ENCODE peak calls at places on chromosomes 16 and 17, in eight cellular contexts. L is CD4-positive, alpha-beta memory T cell; J is cardiac muscle cell; C is body of pancreas; B is tibial artery; A is trophoblast cell; Q is aorta; I is right cardiac atrium. D is an unnamed sample. For H3K9me3, the result is how much of the 10 kb centered on the place peaks cover.

GRCh38 chr17:2697611-2698162 is 13.9 kb downstream of the CLUH start:
- DNase-seq in L (no peak), J (no peak), C (no peak), B (peak), A (no peak), Q (peak), I (peak), D (no peak)

GRCh38 chr17:76147211-76148014 is 6.4 kb upstream of the FOXJ1 start:
- DNase-seq in L (no peak), J (peak), C (no peak), B (no peak), A (no peak), Q (no peak), I (no peak), D (no peak)

GRCh38 chr16:10871157-10871991 is 5.6 kb upstream of the CIITA start:
- DNase-seq in L (no peak), J (peak), C (peak), B (peak), A (peak), Q (peak), I (peak), D (no peak)

GRCh38 chr17:32275060-32276042 is 9.7 kb downstream of the RHBDL3 start:
- DNase-seq in L (no peak), J (peak), C (no peak), B (peak), A (peak), Q (peak), I (no peak), D (no peak)

GRCh38 chr16:85621698-85622433 is 8.7 kb downstream of the GSE1 start:
- DNase-seq in L (no peak), J (no peak), C (peak), B (no peak), A (peak), Q (no peak), I (no peak), D (no peak)

GRCh38 chr16:66026211-66026610 is 340.3 kb upstream of the CDH5 start:
- DNase-seq in L (no peak), J (peak), C (no peak), B (no peak), A (no peak), Q (no peak), I (no peak), D (no peak)

GRCh38 chr17:44921122-44921882 is 6.0 kb upstream of the GFAP start:
- DNase-seq in L (no peak), J (no peak), C (no peak), B (peak), A (no peak), Q (no peak), I (no peak), D (no peak)

GRCh38 chr17:40371261-40371929 is 6.9 kb upstream of the GJD3 start:
- DNase-seq in L (peak), J (no peak), C (no peak), B (no peak), A (no peak), Q (no peak), I (no peak), D (no peak)

GRCh38 chr16:75820672-75821071 is 94.4 kb upstream of the CPHXL start:
- DNase-seq in L (no peak), J (no peak), C (no peak), B (no peak), A (peak), Q (no peak), I (no peak), D (no peak)

GRCh38 chr17:43860077-43860725 is 13.2 kb downstream of the CD300LG start:
- DNase-seq in L (no peak), J (peak), C (no peak), B (peak), A (no peak), Q (no peak), I (no peak), D (no peak)

GRCh38 chr17:29379084-29379811 is 10.9 kb upstream of the TAOK1 start:
- DNase-seq in L (no peak), J (peak), C (no peak), B (no peak), A (peak), Q (no peak), I (no peak), D (no peak)

GRCh38 chr16:13866073-13866472 is 53.9 kb upstream of the ERCC4 start:
- DNase-seq in L (peak), J (peak), C (peak), B (peak), A (peak), Q (peak), I (peak), D (no peak)

GRCh38 chr17:28703552-28704218 is 8.0 kb downstream of the PROCA1 start:
- DNase-seq in L (no peak), J (no peak), C (no peak), B (no peak), A (no peak), Q (no peak), I (no peak), D (no peak)

GRCh38 chr17:33651631-33652030 is 358.5 kb upstream of the ASIC2 start:
- DNase-seq in L (no peak), J (no peak), C (no peak), B (no peak), A (no peak), Q (no peak), I (no peak), D (no peak)

GRCh38 chr16:81758376-81758775 is 20.7 kb upstream of the PLCG2 start:
- DNase-seq in L (no peak), J (peak), C (no peak), B (no peak), A (no peak), Q (no peak), I (no peak), D (no peak)

GRCh38 chr17:42520540-42520951 is 15.5 kb upstream of the NAGLU start:
- DNase-seq in L (no peak), J (no peak), C (no peak), B (no peak), A (no peak), Q (peak), I (peak), D (no peak)

GRCh38 chr17:8726477-8726876 is 18.2 kb downstream of the CCDC42 start:
- DNase-seq in L (no peak), J (no peak), C (no peak), B (peak), A (no peak), Q (no peak), I (no peak), D (no peak)

GRCh38 chr16:50719401-50720337 is 22.2 kb upstream of the CYLD start:
- DNase-seq in L (no peak), J (no peak), C (peak), B (no peak), A (peak), Q (no peak), I (no peak), D (no peak)

GRCh38 chr17:45578516-45579455 is 88.3 kb upstream of the PLEKHM1 start:
- DNase-seq in L (no peak), J (no peak), C (no peak), B (no peak), A (no peak), Q (no peak), I (no peak), D (no peak)

GRCh38 chr16:57815987-57816745 is 13.9 kb upstream of the KIFC3 start:
- DNase-seq in L (peak), J (peak), C (peak), B (peak), A (peak), Q (peak), I (peak), D (no peak)

GRCh38 chr17:8868529-8868951 is 1.1 kb upstream of the PIK3R6 start:
- DNase-seq in L (no peak), J (no peak), C (no peak), B (peak), A (no peak), Q (no peak), I (no peak), D (no peak)

GRCh38 chr16:9596788-9597187 is 505.3 kb downstream of the HAPSTR1 start:
- DNase-seq in L (no peak), J (no peak), C (no peak), B (no peak), A (peak), Q (no peak), I (no peak), D (no peak)

GRCh38 chr17:3572231-3572630 is 14.6 kb upstream of the TRPV3 start:
- DNase-seq in L (no peak), J (no peak), C (no peak), B (no peak), A (no peak), Q (no peak), I (no peak), D (no peak)

GRCh38 chr16:24568392-24568791 is 29.0 kb downstream of the RBBP6 start:
- DNase-seq in L (no peak), J (peak), C (no peak), B (no peak), A (no peak), Q (no peak), I (no peak), D (no peak)

GRCh38 chr17:78133971-78134898 is 3.7 kb downstream of the TMC8 start:
- DNase-seq in L (peak), J (peak), C (peak), B (no peak), A (peak), Q (peak), I (peak), D (peak)

GRCh38 chr17:66602659-66603363 is 232.1 kb upstream of the CACNG5 start:
- DNase-seq in L (no peak), J (peak), C (no peak), B (no peak), A (peak), Q (no peak), I (no peak), D (no peak)

GRCh38 chr16:17921357-17921978 is 415.1 kb downstream of the NPIPA8 start:
- DNase-seq in L (peak), J (no peak), C (no peak), B (no peak), A (no peak), Q (peak), I (peak), D (peak)

GRCh38 chr17:67850991-67851631 is 25.8 kb downstream of the BPTF start:
- DNase-seq in L (no peak), J (no peak), C (no peak), B (no peak), A (no peak), Q (no peak), I (no peak), D (no peak)

GRCh38 chr17:31355935-31356334 is 34.5 kb upstream of the EVI2A start:
- DNase-seq in L (no peak), J (no peak), C (no peak), B (no peak), A (no peak), Q (no peak), I (no peak), D (no peak)

GRCh38 chr16:24635900-24636610 is 93.4 kb upstream of the TNRC6A start:
- DNase-seq in L (no peak), J (peak), C (peak), B (peak), A (no peak), Q (peak), I (peak), D (no peak)

GRCh38 chr17:44354582-44355309 is 8.9 kb downstream of the FAM171A2 start:
- DNase-seq in L (peak), J (peak), C (peak), B (no peak), A (peak), Q (no peak), I (peak), D (peak)

GRCh38 chr17:80008383-80008840 is 27.3 kb downstream of the TBC1D16 start:
- DNase-seq in L (peak), J (peak), C (peak), B (peak), A (peak), Q (peak), I (peak), D (peak)

GRCh38 chr17:58569216-58569615 is 54.8 kb upstream of the MTMR4 start:
- DNase-seq in L (no peak), J (no peak), C (no peak), B (no peak), A (no peak), Q (no peak), I (no peak), D (no peak)

GRCh38 chr16:66728117-66728787 is 23.2 kb downstream of the DYNC1LI2 start:
- DNase-seq in L (peak), J (peak), C (peak), B (no peak), A (no peak), Q (no peak), I (peak), D (no peak)

GRCh38 chr17:2975469-2975958 is 87.9 kb downstream of the OR1D5 start:
- DNase-seq in L (no peak), J (peak), C (peak), B (peak), A (no peak), Q (no peak), I (no peak), D (no peak)

GRCh38 chr17:77318491-77319210 is 177.9 kb downstream of the SEC14L1 start:
- DNase-seq in L (no peak), J (peak), C (no peak), B (peak), A (no peak), Q (peak), I (peak), D (no peak)

GRCh38 chr16:53504665-53505064 is 1.7 kb upstream of the AKTIP start:
- DNase-seq in L (no peak), J (peak), C (no peak), B (no peak), A (peak), Q (peak), I (peak), D (peak)

GRCh38 chr16:79887541-79888540 is 287.3 kb upstream of the MAF start:
- DNase-seq in L (no peak), J (no peak), C (no peak), B (no peak), A (no peak), Q (no peak), I (no peak), D (no peak)

GRCh38 chr17:80063815-80064585 is 27.6 kb downstream of the CCDC40 start:
- DNase-seq in L (no peak), J (peak), C (peak), B (peak), A (peak), Q (peak), I (peak), D (no peak)

GRCh38 chr16:35252356-35252936 is 1793.0 kb downstream of the TP53TG3F start:
- DNase-seq in L (no peak), J (peak), C (no peak), B (no peak), A (no peak), Q (no peak), I (no peak), D (no peak)

DNA sequence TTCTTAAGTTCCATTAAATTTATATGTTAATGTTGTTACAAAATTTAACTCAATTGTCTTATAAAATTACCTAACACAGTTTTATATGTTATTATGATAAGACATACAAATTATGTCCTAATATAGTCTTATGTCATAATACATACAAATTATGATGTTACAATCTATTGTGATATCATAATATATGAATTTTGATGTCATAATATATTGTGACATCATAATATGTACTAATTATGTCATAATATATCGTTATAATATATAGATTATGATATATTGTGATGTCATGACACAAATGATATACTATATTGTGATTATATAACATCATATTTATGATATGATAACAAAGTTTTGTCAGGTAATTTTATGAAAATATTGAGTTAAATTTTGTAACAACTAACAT is 1789.6 kb downstream of the TP53TG3F start:
- DNase-seq in L (no peak), J (no peak), C (no peak), B (no peak), A (no peak), Q (no peak), I (no peak), D (no peak)
- H3K9me3 ChIP-seq in L (under half), J (under half), C (under half), B (under half), A (under half), Q (under half), I (under half), D (under half)

GRCh38 chr17:53548252-53548651 is 274.5 kb upstream of the KIF2B start:
- DNase-seq in L (no peak), J (no peak), C (no peak), B (no peak), A (no peak), Q (no peak), I (no peak), D (no peak)

GRCh38 chr17:53538129-53538617 is 284.6 kb upstream of the KIF2B start:
- DNase-seq in L (no peak), J (no peak), C (no peak), B (no peak), A (no peak), Q (no peak), I (no peak), D (no peak)

DNA sequence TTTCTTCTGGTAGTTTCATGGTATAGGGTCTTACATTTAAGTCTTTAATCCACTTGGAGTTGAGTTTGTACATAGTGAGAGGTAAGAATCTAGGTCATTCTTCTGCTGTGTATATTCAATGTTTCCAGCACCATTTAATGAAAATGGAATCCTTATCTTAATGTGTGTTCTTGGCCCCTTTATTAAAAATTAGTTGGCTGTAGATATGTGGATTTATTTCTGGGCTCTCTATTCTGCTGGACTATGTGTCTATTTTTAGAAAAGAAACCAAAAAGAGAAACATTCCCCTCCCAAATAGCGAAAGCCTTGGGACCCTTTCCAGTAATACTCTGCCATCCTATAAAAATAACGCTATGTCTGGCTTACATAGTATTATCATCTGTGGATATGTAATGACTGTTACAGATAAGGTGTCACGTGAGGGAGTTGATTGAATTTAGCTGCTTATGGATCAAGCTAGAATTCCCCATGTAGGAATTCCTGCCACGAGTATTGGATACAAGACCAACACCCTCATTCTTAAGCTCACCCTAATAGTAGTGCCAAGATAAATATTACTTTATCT is 279.3 kb upstream of the KIF2B start:
- DNase-seq in L (no peak), J (peak), C (no peak), B (no peak), A (no peak), Q (no peak), I (no peak), D (no peak)
- H3K9me3 ChIP-seq in L (under half), J (under half), C (under half), B (under half), A (under half), Q (under half), I (under half), D (under half)

GRCh38 chr17:22707626-22708025 is 1015.3 kb downstream of the KCNJ18 start:
- DNase-seq in L (no peak), J (no peak), C (no peak), B (no peak), A (no peak), Q (no peak), I (no peak), D (no peak)

GRCh38 chr17:22703786-22704441 is 1011.6 kb downstream of the KCNJ18 start:
- DNase-seq in L (no peak), J (no peak), C (no peak), B (no peak), A (no peak), Q (no peak), I (no peak), D (no peak)

GRCh38 chr17:22704674-22705073 is 1012.4 kb downstream of the KCNJ18 start:
- DNase-seq in L (no peak), J (no peak), C (no peak), B (no peak), A (no peak), Q (no peak), I (no peak), D (no peak)

GRCh38 chr17:22703204-22703603 is 1010.9 kb downstream of the KCNJ18 start:
- DNase-seq in L (no peak), J (no peak), C (no peak), B (no peak), A (no peak), Q (no peak), I (no peak), D (no peak)
- H3K9me3 ChIP-seq in L (under half), J (under half), C (under half), B (under half), A (under half), Q (under half), I (under half), D (under half)

DNA sequence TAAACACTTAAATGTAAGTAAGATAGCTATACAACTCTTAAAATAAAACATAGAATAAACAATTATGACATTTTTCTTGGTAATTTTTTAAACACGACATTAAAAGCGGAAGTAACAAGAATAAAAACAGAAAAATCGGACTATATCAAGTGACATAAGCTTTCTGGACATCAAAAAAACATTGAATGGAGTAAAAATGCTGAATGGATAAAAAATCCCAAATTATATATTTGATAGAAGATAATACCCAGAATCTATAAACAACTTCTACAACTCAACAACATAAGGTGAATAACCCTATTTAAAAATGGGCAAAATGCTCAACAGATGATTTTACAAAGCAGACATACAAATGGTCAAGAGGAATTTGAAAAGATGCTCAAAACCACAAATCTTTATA is 1866.5 kb downstream of the TP53TG3F start:
- DNase-seq in L (no peak), J (no peak), C (no peak), B (no peak), A (no peak), Q (no peak), I (no peak), D (no peak)
- H3K9me3 ChIP-seq in L (under half), J (under half), C (under half), B (under half), A (under half), Q (under half), I (under half), D (under half)

DNA sequence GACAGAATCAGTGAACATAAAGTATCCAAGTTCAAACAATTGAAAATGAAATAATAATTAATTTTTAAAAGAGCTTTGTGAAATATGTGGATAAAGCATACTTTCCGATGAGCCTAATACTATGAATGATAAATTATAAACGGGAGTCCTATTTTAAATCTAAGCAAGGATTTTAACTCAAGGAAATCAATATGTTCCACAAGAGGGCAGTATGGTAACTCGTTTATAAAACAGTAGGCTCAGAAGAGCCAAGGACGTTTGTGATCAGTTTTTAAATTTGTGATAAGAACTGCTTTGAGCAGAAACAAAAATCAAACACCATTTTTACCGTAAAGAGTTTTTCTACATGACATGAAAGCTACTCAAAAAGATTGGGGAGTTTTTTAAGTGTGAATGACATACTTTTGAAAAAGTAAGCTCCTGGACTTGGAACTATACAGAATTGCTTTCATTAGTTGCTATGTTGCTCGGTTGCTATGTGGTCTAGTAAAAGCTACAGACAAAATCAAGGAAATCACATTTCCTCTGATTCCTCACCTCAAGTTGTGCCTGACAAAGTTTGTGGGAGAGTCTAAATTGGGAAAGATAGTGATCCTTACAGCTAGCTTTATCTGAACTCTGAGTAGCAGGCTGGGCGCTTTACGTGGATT is 11.8 kb upstream of the TEKT1 start:
- DNase-seq in L (peak), J (peak), C (no peak), B (no peak), A (no peak), Q (no peak), I (no peak), D (no peak)
- H3K9me3 ChIP-seq in L (under half), J (under half), C (under half), B (under half), A (under half), Q (under half), I (under half), D (under half)

D was measured in T-helper 17 cell.